ENCODE peak calls at places on chromosomes 3 and 15, in nine cellular contexts. T is astrocyte, P is tibial artery, Y is AG04450, G is lower leg skin, K is brain microvascular endothelial cell, R is sigmoid colon, M is PC-9, V is GM13976. N is an unnamed sample.

GRCh38 chr3:122898298-122898697 is 103.4 kb downstream of the SLC49A4 start:
- DNase-seq in T (no peak), P (no peak), Y (no peak), G (no peak), K (no peak), R (no peak), M (no peak), V (no peak), N (no peak)

GRCh38 chr3:43005253-43005652 is 26.1 kb downstream of the GASK1A start:
- DNase-seq in T (no peak), P (no peak), Y (no peak), G (no peak), K (no peak), R (no peak), M (no peak), V (no peak), N (no peak)

GRCh38 chr3:113264249-113264648 is 52.9 kb downstream of the BOC start:
- DNase-seq in T (no peak), P (no peak), Y (no peak), G (no peak), K (no peak), R (no peak), M (no peak), V (no peak), N (no peak)

GRCh38 chr3:119297169-119297568 is 3.0 kb downstream of the ARHGAP31 start:
- DNase-seq in T (peak), P (no peak), Y (no peak), G (no peak), K (peak), R (no peak), M (no peak), V (no peak), N (no peak)

GRCh38 chr3:16085884-16086608 is 88.4 kb upstream of the GALNT15 start:
- DNase-seq in T (peak), P (peak), Y (no peak), G (peak), K (no peak), R (peak), M (no peak), V (no peak), N (no peak)

GRCh38 chr3:59313365-59313764 is 263.5 kb upstream of the CFAP20DC start:
- DNase-seq in T (no peak), P (peak), Y (no peak), G (no peak), K (peak), R (no peak), M (no peak), V (peak), N (peak)

GRCh38 chr3:17310983-17311382 is 426.2 kb downstream of the PLCL2 start:
- DNase-seq in T (no peak), P (no peak), Y (no peak), G (no peak), K (no peak), R (no peak), M (no peak), V (no peak), N (no peak)

GRCh38 chr15:60414016-60414682 is 16.4 kb upstream of the ANXA2 start:
- DNase-seq in T (peak), P (no peak), Y (no peak), G (no peak), K (no peak), R (no peak), M (peak), V (no peak), N (no peak)

GRCh38 chr15:100330629-100331215 is 11.1 kb downstream of the ADAMTS17 start:
- DNase-seq in T (no peak), P (no peak), Y (no peak), G (no peak), K (no peak), R (no peak), M (no peak), V (no peak), N (no peak)

GRCh38 chr3:127491323-127491722 is 99.2 kb downstream of the TPRA1 start:
- DNase-seq in T (no peak), P (no peak), Y (no peak), G (no peak), K (no peak), R (peak), M (no peak), V (no peak), N (no peak)

GRCh38 chr3:134904796-134905646 is 110.0 kb downstream of the EPHB1 start:
- DNase-seq in T (peak), P (no peak), Y (no peak), G (no peak), K (no peak), R (peak), M (no peak), V (no peak), N (no peak)

GRCh38 chr15:101560722-101561583 is 71.4 kb upstream of the PCSK6 start:
- DNase-seq in T (no peak), P (no peak), Y (no peak), G (no peak), K (no peak), R (peak), M (no peak), V (no peak), N (no peak)

GRCh38 chr15:99019558-99020540 is 12.3 kb upstream of the PGPEP1L start:
- DNase-seq in T (peak), P (no peak), Y (no peak), G (peak), K (peak), R (no peak), M (no peak), V (no peak), N (no peak)

GRCh38 chr3:148866261-148866660 is 1.2 kb downstream of the CPA3 start:
- DNase-seq in T (peak), P (no peak), Y (peak), G (no peak), K (peak), R (no peak), M (no peak), V (no peak), N (no peak)

DNA sequence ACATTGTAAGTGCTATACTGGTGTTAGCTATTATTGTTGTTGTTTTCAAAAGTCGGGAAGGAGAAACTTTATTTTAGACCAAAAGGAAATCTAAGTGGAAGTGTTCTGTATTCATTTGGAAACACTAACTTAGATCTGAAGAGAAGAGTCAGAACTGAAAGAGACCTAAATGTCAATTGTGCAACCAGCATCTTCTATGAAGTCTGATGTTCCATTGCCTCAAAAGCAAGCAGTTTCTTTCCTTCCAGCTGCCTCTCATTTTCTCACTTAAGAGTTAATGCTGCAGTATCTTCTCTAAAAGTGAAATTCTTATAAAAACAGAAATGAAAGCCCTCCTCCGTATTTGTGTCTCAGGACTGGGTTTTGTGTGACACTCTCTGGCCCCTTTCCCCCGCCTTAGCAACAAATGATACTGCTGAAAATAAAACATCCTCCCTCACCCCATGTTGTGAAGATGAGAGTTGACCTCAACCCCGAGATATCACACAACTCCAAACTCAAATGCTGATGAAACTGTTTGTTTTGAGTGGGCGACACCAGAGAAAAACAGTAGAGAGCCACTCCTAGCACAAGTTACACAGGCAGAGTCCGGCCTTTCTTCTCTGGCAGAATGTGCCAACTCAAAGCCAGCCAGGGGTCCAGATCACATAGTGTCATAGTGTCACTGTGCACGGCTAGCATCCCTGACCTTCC is 48.9 kb downstream of the GLDN start:
- DNase-seq in T (no peak), P (no peak), Y (no peak), G (no peak), K (no peak), R (no peak), M (no peak), V (peak), N (no peak)
- TF ChIP-seq CTCF in T (no peak), P (no peak), Y (no peak), G (no peak), K (no peak), R (no peak), M (no peak), V (no peak), N (no peak)

DNA sequence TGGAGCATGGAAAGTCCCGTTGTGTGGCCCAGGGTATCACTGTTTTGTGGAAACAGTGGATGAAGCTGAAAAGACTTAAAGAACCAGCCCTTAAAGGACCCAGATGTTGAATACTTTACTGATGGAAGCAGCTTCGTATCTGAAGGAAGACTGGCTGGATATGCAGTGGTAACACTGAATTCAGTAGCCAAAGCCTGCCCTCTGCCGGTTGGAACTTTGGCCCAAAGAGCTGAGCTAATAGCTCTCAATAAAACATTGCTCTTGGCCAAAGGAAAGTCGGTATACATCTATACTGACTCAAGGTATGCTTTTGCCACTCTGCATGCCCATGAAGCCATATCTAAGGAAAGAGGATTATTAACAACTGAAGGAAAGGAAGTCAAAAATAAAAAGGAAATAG is 885.4 kb downstream of the PDCD6IP start:
- DNase-seq in T (peak), P (peak), Y (no peak), G (no peak), K (peak), R (no peak), M (no peak), V (no peak), N (peak)
- TF ChIP-seq CTCF in T (peak), P (peak), Y (peak), G (no peak), K (peak), R (no peak), M (peak), V (peak), N (peak)

GRCh38 chr3:143208976-143209714 is 89.6 kb downstream of the CHST2 start:
- DNase-seq in T (no peak), P (no peak), Y (no peak), G (no peak), K (no peak), R (no peak), M (no peak), V (no peak), N (no peak)
- TF ChIP-seq CTCF in T (no peak), P (no peak), Y (no peak), G (no peak), K (no peak), R (no peak), M (no peak), V (no peak), N (no peak)

GRCh38 chr3:181696641-181697230 is 15.0 kb upstream of the SOX2 start:
- DNase-seq in T (no peak), P (no peak), Y (no peak), G (no peak), K (no peak), R (no peak), M (no peak), V (no peak), N (no peak)

GRCh38 chr3:181694805-181695660 is 16.7 kb upstream of the SOX2 start:
- DNase-seq in T (peak), P (peak), Y (no peak), G (no peak), K (no peak), R (peak), M (no peak), V (peak), N (no peak)

GRCh38 chr3:181693280-181693679 is 18.4 kb upstream of the SOX2 start:
- DNase-seq in T (no peak), P (no peak), Y (no peak), G (no peak), K (no peak), R (no peak), M (no peak), V (no peak), N (no peak)

GRCh38 chr3:181698263-181698944 is 13.3 kb upstream of the SOX2 start:
- DNase-seq in T (no peak), P (no peak), Y (no peak), G (no peak), K (no peak), R (no peak), M (no peak), V (no peak), N (no peak)

DNA sequence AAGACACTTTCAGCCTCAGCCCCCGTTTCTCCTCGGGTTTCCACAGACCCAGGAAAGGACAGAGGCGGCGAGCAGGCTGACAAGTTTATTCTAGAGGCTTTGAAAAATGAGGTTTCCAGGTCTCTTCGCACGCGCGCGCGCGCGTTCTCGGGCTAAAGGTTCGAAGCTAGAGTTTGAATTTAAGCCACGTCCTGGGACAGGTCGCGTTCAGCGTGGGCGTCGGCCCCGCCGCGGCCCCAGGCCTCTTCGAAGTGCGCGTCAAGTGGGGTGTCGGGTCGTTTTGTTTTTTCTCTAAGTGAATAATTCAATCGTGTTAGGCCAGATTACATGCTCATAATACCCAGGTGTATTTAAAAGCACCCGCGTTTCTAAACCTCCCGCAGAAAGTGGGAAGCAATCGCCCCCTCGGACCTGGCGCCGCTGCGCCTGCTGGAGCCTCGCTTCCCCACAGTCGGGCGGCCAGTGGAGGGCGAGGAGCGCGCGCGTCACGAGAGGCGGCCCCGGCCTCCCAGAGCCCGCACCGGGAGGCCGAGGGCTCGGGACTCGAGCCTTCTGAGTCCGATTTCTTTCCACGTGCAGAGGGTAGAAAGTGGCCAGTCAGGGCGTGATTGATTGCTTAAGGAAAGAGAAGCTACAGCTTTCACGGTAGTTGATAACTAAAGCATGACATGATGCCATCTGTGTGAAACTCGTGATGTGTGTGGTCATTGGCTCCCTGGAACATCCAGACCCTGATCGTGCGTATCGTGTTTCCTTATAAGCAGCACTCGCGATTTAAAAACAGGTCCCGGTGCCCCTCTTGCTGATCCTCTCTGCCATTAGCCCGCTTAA is 15.8 kb upstream of the SOX2 start:
- DNase-seq in T (peak), P (no peak), Y (no peak), G (no peak), K (no peak), R (no peak), M (no peak), V (no peak), N (no peak)
- TF ChIP-seq CTCF in T (no peak), P (no peak), Y (no peak), G (no peak), K (no peak), R (no peak), M (no peak), V (no peak), N (no peak)

GRCh38 chr3:157327018-157327417 is 109.6 kb upstream of the PTX3 start:
- DNase-seq in T (no peak), P (no peak), Y (no peak), G (no peak), K (no peak), R (no peak), M (no peak), V (no peak), N (no peak)
- TF ChIP-seq CTCF in T (no peak), P (no peak), Y (no peak), G (no peak), K (peak), R (no peak), M (no peak), V (no peak), N (no peak)

DNA sequence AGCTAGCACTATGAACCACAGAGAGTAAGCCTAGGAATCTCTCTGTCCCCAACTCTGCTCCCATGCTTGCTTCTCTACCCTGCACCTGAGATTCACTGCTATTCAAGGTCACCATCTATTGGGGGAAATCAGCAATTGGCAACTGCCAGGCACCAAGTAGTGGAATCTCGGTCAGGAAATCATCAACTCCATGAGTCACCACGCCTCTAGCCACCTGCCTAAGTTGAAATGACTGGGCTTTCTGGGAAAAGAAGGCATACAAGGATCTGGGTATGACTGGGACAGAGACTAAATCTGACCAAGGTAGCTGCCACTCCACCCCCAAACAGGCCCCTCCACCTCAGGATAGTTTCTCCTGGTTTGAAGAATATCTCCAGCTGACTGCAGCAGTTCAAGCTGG is 464.1 kb upstream of the CBLB start:
- DNase-seq in T (peak), P (no peak), Y (no peak), G (no peak), K (no peak), R (no peak), M (no peak), V (no peak), N (no peak)
- TF ChIP-seq CTCF in T (no peak), P (no peak), Y (no peak), G (no peak), K (no peak), R (no peak), M (no peak), V (no peak), N (no peak)

GRCh38 chr3:49298511-49298910 is 21.5 kb upstream of the C3orf62 start:
- DNase-seq in T (no peak), P (no peak), Y (no peak), G (no peak), K (no peak), R (no peak), M (no peak), V (no peak), N (no peak)

GRCh38 chr3:49300595-49300994 is 23.6 kb upstream of the C3orf62 start:
- DNase-seq in T (no peak), P (no peak), Y (no peak), G (no peak), K (no peak), R (no peak), M (no peak), V (no peak), N (no peak)

GRCh38 chr3:49296781-49297420 is 19.9 kb upstream of the C3orf62 start:
- DNase-seq in T (no peak), P (peak), Y (no peak), G (peak), K (no peak), R (peak), M (no peak), V (no peak), N (no peak)

GRCh38 chr3:49294343-49294742 is 17.3 kb upstream of the C3orf62 start:
- DNase-seq in T (no peak), P (no peak), Y (no peak), G (no peak), K (no peak), R (no peak), M (no peak), V (no peak), N (no peak)

GRCh38 chr3:49295489-49296058 is 18.5 kb upstream of the C3orf62 start:
- DNase-seq in T (no peak), P (no peak), Y (peak), G (no peak), K (peak), R (no peak), M (peak), V (peak), N (peak)
- TF ChIP-seq CTCF in T (peak), P (peak), Y (peak), G (no peak), K (peak), R (no peak), M (peak), V (peak), N (peak)

GRCh38 chr15:70362911-70363310 is 265.2 kb upstream of the TLE3 start:
- DNase-seq in T (peak), P (no peak), Y (no peak), G (no peak), K (peak), R (peak), M (no peak), V (peak), N (peak)
- TF ChIP-seq CTCF in T (peak), P (peak), Y (peak), G (no peak), K (peak), R (peak), M (peak), V (peak), N (peak)